ENCODE peak calls at places on chromosomes 1 and 21, in four cellular contexts. W is H54, F is fibroblast of lung, C is GF-D8. G is an unnamed sample.

GRCh38 chr1:70146488-70146887 is 58.9 kb downstream of the LRRC40 start:
- DNase-seq in W (no peak), F (peak), C (no peak), G (no peak)

GRCh38 chr1:58884706-58885661 is 101.1 kb upstream of the JUN start:
- DNase-seq in W (no peak), F (no peak), C (peak), G (no peak)

GRCh38 chr1:207034208-207034607 is 1.7 kb upstream of the C1orf116 start:
- DNase-seq in W (no peak), F (no peak), C (no peak), G (no peak)

GRCh38 chr1:16067933-16068332 is 5.5 kb downstream of the FAM131C start:
- DNase-seq in W (no peak), F (no peak), C (no peak), G (no peak)

GRCh38 chr1:187759934-187760333 is 931.2 kb downstream of the PLA2G4A start:
- DNase-seq in W (no peak), F (no peak), C (no peak), G (no peak)

GRCh38 chr21:25842925-25843324 is 108.2 kb downstream of the GABPA start:
- DNase-seq in W (no peak), F (no peak), C (no peak), G (no peak)

GRCh38 chr1:26724938-26725337 is 29.1 kb downstream of the ARID1A start:
- DNase-seq in W (no peak), F (no peak), C (no peak), G (no peak)

GRCh38 chr1:99674115-99674514 is 28.2 kb downstream of the PALMD start:
- DNase-seq in W (no peak), F (no peak), C (no peak), G (no peak)

GRCh38 chr1:197424467-197424866 is 156.4 kb downstream of the CRB1 start:
- DNase-seq in W (no peak), F (peak), C (no peak), G (no peak)

GRCh38 chr1:14929547-14930223 is 223.9 kb upstream of the TMEM51 start:
- DNase-seq in W (no peak), F (peak), C (no peak), G (no peak)

GRCh38 chr1:210344706-210345105 is 16.0 kb downstream of the HHAT start:
- DNase-seq in W (no peak), F (peak), C (no peak), G (no peak)

GRCh38 chr1:31627930-31628421 is 10.5 kb downstream of the HCRTR1 start:
- DNase-seq in W (no peak), F (no peak), C (no peak), G (no peak)

GRCh38 chr1:204029016-204029415 is 43.9 kb upstream of the SOX13 start:
- DNase-seq in W (no peak), F (no peak), C (no peak), G (no peak)

GRCh38 chr1:20353836-20354235 is 63.2 kb downstream of the VWA5B1 start:
- DNase-seq in W (no peak), F (no peak), C (no peak), G (no peak)

GRCh38 chr1:59005491-59006308 is 221.9 kb upstream of the JUN start:
- DNase-seq in W (no peak), F (no peak), C (no peak), G (no peak)

GRCh38 chr1:20834780-20835179 is 47.7 kb upstream of the HP1BP3 start:
- DNase-seq in W (no peak), F (peak), C (no peak), G (no peak)

GRCh38 chr1:169604781-169605560 is 18.7 kb upstream of the F5 start:
- DNase-seq in W (no peak), F (no peak), C (peak), G (peak)

GRCh38 chr1:1334835-1335234 is 3.8 kb downstream of the TAS1R3 start:
- DNase-seq in W (no peak), F (no peak), C (no peak), G (no peak)

GRCh38 chr1:9629445-9630201 is 21.9 kb upstream of the PIK3CD start:
- DNase-seq in W (no peak), F (no peak), C (peak), G (peak)

GRCh38 chr1:207619833-207620572 is 24.9 kb upstream of the CR1L start:
- DNase-seq in W (peak), F (peak), C (peak), G (peak)

GRCh38 chr1:228118040-228118439 is 8.9 kb upstream of the MRPL55 start:
- DNase-seq in W (no peak), F (no peak), C (no peak), G (no peak)

GRCh38 chr1:75616436-75617433 is 5.8 kb upstream of the SLC44A5 start:
- DNase-seq in W (no peak), F (peak), C (no peak), G (no peak)

GRCh38 chr1:35269190-35269988 is 880 bp downstream of the ZMYM4 start:
- DNase-seq in W (no peak), F (peak), C (peak), G (peak)

GRCh38 chr1:61152066-61152465 is 69.7 kb downstream of the NFIA start:
- DNase-seq in W (no peak), F (no peak), C (no peak), G (no peak)

GRCh38 chr21:36510911-36511310 is 31.0 kb upstream of the CLDN14 start:
- DNase-seq in W (no peak), F (no peak), C (no peak), G (no peak)

GRCh38 chr1:47575855-47576757 is 138.3 kb downstream of the FOXD2 start:
- DNase-seq in W (peak), F (peak), C (no peak), G (no peak)

GRCh38 chr1:239387304-239388231 is 1.2 kb downstream of the CHRM3 start:
- DNase-seq in W (no peak), F (no peak), C (no peak), G (no peak)

GRCh38 chr1:197955486-197956394 is 38.6 kb downstream of the LHX9 start:
- DNase-seq in W (no peak), F (peak), C (no peak), G (no peak)

GRCh38 chr1:221408117-221408516 is 333.8 kb downstream of the DUSP10 start:
- DNase-seq in W (no peak), F (no peak), C (no peak), G (no peak)

GRCh38 chr1:60425528-60425927 is 352.0 kb upstream of the C1orf87 start:
- DNase-seq in W (peak), F (peak), C (no peak), G (no peak)

GRCh38 chr1:191371626-191372025 is 786.6 kb upstream of the RGS18 start:
- DNase-seq in W (no peak), F (peak), C (no peak), G (no peak)

GRCh38 chr1:18466676-18467075 is 14.1 kb upstream of the KLHDC7A start:
- DNase-seq in W (no peak), F (no peak), C (no peak), G (no peak)

GRCh38 chr1:17212487-17213121 is 7.7 kb downstream of the PADI1 start:
- DNase-seq in W (no peak), F (peak), C (peak), G (peak)

GRCh38 chr1:158685068-158685467 is 1.4 kb downstream of the SPTA1 start:
- DNase-seq in W (no peak), F (no peak), C (no peak), G (no peak)

GRCh38 chr1:3899776-3900149 is 309 bp downstream of the C1orf174 start:
- DNase-seq in W (no peak), F (no peak), C (peak), G (no peak)